ENCODE peak calls at places on chromosomes 3 and 15, in ten cellular contexts. D, C, T, N, E, I, M, G, A and R are unnamed samples.

GRCh38 chr3:4730734-4731133 is 237.6 kb downstream of the ITPR1 start:
- DNase-seq in N (no peak), C (no peak), E (no peak), A (no peak), I (no peak), T (no peak), G (peak), M (no peak), D (no peak), R (no peak)

GRCh38 chr15:53658827-53659226 is 100.6 kb downstream of the WDR72 start:
- DNase-seq in G (no peak), N (no peak), M (no peak), D (no peak), C (no peak), A (no peak), I (no peak), E (no peak), T (no peak), R (no peak)

GRCh38 chr3:52534281-52535183 is 875 bp upstream of the NT5DC2 start:
- DNase-seq in G (peak), D (peak), M (no peak), I (no peak), T (no peak), E (peak), A (no peak), C (peak), N (peak), R (peak)

GRCh38 chr3:153469162-153469561 is 307.1 kb downstream of the RAP2B start:
- DNase-seq in T (no peak), G (no peak), E (no peak), M (no peak), A (no peak), I (no peak), D (no peak), C (no peak), N (no peak), R (no peak)

GRCh38 chr3:27289769-27290413 is 79.3 kb downstream of the NEK10 start:
- DNase-seq in A (no peak), N (no peak), E (no peak), C (peak), M (no peak), G (no peak), I (no peak), D (peak), T (no peak), R (peak)

GRCh38 chr3:100966807-100967206 is 26.4 kb downstream of the ABI3BP start:
- DNase-seq in N (no peak), T (no peak), I (no peak), M (no peak), E (no peak), D (no peak), G (no peak), C (no peak), A (no peak), R (peak)

GRCh38 chr3:8166013-8166412 is 335.6 kb upstream of the LMCD1 start:
- DNase-seq in I (no peak), N (no peak), C (no peak), A (no peak), D (no peak), T (no peak), M (no peak), G (no peak), E (no peak), R (no peak)

GRCh38 chr3:70249509-70250160 is 62.8 kb downstream of the MDFIC2 start:
- DNase-seq in N (no peak), M (peak), C (peak), T (no peak), I (no peak), G (no peak), A (no peak), D (peak), E (no peak), R (peak)

GRCh38 chr3:33716227-33716626 is 1.8 kb downstream of the CLASP2 start:
- DNase-seq in G (no peak), D (no peak), A (no peak), C (no peak), I (no peak), N (no peak), E (no peak), M (no peak), T (no peak), R (no peak)

GRCh38 chr3:15744176-15744575 is 53.6 kb downstream of the ANKRD28 start:
- DNase-seq in I (no peak), G (no peak), T (no peak), E (no peak), D (no peak), A (no peak), N (no peak), C (no peak), M (no peak), R (no peak)

GRCh38 chr3:39021465-39022274 is 30.1 kb downstream of the SCN11A start:
- DNase-seq in I (no peak), G (no peak), A (no peak), N (no peak), C (no peak), E (no peak), D (no peak), M (no peak), T (no peak), R (no peak)

GRCh38 chr3:32842531-32842931 is 24.7 kb downstream of the TRIM71 start:
- DNase-seq in A (no peak), G (no peak), I (no peak), N (no peak), D (no peak), C (no peak), E (no peak), M (no peak), T (peak), R (no peak)

GRCh38 chr15:101324513-101325177 is 29.6 kb upstream of the SNRPA1 start:
- DNase-seq in C (no peak), T (no peak), E (no peak), M (no peak), D (no peak), N (no peak), I (no peak), A (no peak), G (no peak), R (no peak)

GRCh38 chr3:120496278-120496975 is 45.6 kb upstream of the FSTL1 start:
- DNase-seq in A (no peak), N (no peak), D (peak), C (peak), M (peak), I (no peak), T (no peak), G (no peak), E (no peak), R (peak)

GRCh38 chr3:128343287-128344045 is 123.2 kb downstream of the DNAJB8 start:
- DNase-seq in C (peak), I (peak), G (peak), T (no peak), M (peak), E (no peak), N (no peak), D (peak), A (peak), R (peak)

DNA sequence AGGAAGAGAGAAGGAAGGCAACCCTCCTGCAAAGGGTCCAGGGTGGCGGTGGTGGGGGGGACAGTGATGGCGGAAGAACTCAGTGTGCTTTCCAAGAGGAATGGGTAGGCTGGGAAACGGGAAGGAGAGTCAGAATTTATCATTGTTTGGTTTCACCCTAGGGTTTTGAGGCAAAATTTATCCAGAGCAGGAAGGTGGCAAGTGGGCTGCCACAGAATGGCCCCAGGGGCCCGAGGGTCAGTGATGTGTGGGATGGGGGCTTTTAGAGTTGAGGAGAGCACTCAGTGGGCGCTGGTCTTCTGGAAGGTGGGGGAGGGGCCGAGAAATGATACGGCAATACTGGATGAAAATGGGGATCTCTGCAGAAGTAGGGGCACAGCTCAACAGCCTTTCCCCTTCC is 581 bp downstream of the FAM131A start:
- DNase-seq in A (no peak), T (no peak), M (no peak), D (no peak), E (no peak), G (no peak), C (no peak), N (no peak), I (no peak), R (no peak)
- H3K4me3 ChIP-seq in A (no peak), T (no peak), M (peak), D (peak), E (peak), G (peak), C (peak), N (peak), I (no peak), R (peak)

DNA sequence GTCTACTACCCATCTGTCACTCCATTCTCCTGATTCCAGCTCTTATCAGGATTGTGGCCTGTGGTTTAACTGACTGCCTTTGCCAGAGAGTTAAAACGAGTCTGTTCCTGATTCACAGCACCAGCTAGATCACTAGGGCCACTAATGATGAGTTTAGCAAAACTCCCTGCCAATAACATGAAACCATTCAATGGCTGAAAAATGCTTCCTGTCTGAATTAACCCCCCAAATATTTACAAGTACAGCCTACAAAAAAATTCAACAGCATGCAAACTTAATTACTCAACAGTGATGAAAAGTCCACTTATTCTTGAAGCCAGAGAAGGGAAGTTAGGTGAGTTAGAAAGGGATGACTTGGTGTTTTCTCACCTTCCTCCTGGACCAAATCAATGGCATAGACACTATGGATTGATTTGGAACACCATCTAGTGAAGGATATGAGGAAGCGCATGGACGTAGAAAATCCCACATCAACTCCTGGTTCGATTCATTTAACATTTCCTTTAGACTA is 141.4 kb downstream of the TGFBR2 start:
- DNase-seq in T (no peak), G (no peak), D (peak), M (peak), E (no peak), C (peak), A (no peak), I (no peak), N (no peak), R (peak)
- TF ChIP-seq CTCF in T (no peak), G (peak), D (peak), M (peak), E (no peak), C (peak), A (peak), I (peak), N (no peak), R (peak)

DNA sequence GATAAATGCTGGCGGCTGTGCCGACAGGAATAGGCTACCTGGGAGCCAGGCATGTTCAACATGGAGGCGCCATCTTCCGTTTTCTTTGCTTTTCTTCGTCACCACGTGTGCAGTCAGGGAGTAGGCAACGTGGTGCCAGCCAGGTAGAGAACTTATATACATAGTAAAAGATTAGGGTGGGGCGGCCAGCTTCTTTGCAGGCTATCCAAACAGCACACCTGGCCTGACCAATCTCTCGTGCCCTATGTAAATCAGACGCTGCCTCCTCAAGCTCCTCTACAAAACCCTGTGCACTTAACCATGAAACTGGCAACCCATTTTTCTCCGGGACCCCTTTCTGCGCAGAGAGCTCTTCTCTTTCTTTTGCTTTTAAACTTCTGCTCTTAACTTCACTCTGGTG is 28.6 kb upstream of the OR5K4 start:
- DNase-seq in N (no peak), A (no peak), C (no peak), G (peak), T (no peak), E (no peak), D (no peak), I (no peak), M (no peak), R (no peak)
- H3K4me3 ChIP-seq in N (no peak), A (no peak), C (no peak), G (no peak), T (no peak), E (no peak), D (no peak), I (peak), M (no peak), R (no peak)

GRCh38 chr15:92073044-92073785 is 219.7 kb downstream of the SLCO3A1 start:
- DNase-seq in D (peak), A (no peak), N (no peak), M (no peak), E (no peak), C (no peak), T (no peak), G (no peak), I (no peak), R (peak)

GRCh38 chr15:92074161-92074560 is 220.7 kb downstream of the SLCO3A1 start:
- DNase-seq in M (no peak), D (no peak), A (no peak), T (no peak), C (no peak), N (no peak), E (no peak), G (no peak), I (no peak), R (no peak)

GRCh38 chr15:92076536-92076935 is 223.0 kb downstream of the SLCO3A1 start:
- DNase-seq in N (no peak), M (no peak), D (no peak), C (no peak), G (no peak), A (no peak), T (no peak), E (peak), I (no peak), R (no peak)

GRCh38 chr15:92075764-92076163 is 222.3 kb downstream of the SLCO3A1 start:
- DNase-seq in T (no peak), D (no peak), M (no peak), I (no peak), A (no peak), G (no peak), N (no peak), E (no peak), C (no peak), R (no peak)

DNA sequence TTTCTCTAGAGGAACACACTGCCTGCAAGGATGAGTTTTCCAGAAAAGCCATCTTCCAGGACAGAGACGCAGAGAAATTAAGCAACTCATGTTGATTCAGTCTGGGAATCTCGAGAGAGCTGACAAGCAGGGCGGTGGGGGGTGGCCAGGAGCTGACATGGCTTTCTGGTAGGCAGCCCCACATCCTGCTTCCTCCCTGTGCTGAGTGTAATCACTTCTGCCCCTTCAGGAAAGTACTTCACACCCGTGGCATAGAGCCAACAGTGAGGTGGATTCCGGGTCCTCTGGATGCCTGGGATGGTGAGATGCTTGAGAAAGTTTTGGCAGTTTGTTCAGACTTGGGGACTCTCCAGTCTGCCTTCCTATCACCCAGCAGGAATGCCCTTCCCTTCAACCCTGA is 221.1 kb downstream of the SLCO3A1 start:
- DNase-seq in A (no peak), M (no peak), D (peak), G (peak), E (no peak), T (no peak), N (no peak), I (no peak), C (peak), R (peak)
- TF ChIP-seq CTCF in A (no peak), M (no peak), D (no peak), G (no peak), E (no peak), T (no peak), N (no peak), I (no peak), C (no peak), R (no peak)

DNA sequence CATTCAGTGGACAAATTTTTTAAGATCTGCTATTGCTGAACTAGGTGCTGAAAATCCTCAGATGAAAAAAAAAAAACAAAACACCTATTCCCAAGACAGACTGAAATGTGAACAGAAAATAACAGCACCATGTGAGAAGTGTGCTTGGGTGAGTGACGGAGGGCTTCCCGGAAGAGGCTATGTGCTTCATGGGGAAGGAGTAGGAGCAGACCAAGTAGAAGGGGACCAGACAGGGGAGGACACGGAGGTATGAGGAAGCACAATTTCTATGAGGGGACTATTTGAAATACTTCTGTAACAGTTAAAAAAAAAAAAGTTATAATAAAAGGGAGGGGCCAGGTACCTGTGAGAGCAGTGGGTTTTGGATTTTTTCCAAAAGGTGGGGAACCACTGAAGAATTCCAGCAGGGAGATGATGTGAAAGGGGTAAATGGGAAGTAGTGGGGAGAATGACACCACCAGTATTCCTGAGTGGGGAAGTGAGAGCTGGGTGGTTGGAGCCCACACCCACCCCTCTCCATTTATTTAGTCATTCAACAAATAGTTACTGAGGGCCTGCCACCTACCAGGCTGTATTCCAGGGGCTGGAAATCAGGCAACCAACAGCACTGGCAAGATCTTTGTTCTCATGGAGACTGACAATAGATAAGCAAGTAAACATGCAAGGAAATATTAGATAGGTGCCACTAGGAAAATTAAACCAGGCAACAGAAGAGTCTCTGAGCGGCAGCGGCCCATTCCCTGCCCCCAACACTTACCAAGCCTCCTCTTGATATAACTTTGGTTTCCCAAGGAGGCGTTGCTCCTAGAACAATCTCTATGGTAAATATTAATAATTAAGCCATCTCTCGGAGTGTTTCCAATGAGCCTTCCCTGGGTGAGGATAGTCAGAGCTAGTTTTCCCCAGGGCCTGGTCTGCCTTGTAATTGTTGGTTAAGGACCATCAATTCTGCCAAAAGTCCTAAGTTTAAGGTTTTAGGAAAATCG is 3.8 kb upstream of the USP3 start:
- DNase-seq in M (no peak), T (no peak), G (no peak), N (no peak), A (no peak), E (no peak), C (no peak), I (no peak), D (no peak), R (no peak)
- H3K4me3 ChIP-seq in M (no peak), T (peak), G (peak), N (peak), A (peak), E (peak), C (no peak), I (peak), D (peak), R (peak)

GRCh38 chr15:64096486-64097431 is 977 bp downstream of the SNX1 start:
- DNase-seq in N (no peak), M (peak), I (no peak), A (no peak), G (no peak), E (no peak), D (peak), T (no peak), C (peak), R (peak)
- TF ChIP-seq CTCF in N (no peak), M (peak), I (peak), A (peak), G (no peak), E (no peak), D (peak), T (peak), C (peak), R (peak)

DNA sequence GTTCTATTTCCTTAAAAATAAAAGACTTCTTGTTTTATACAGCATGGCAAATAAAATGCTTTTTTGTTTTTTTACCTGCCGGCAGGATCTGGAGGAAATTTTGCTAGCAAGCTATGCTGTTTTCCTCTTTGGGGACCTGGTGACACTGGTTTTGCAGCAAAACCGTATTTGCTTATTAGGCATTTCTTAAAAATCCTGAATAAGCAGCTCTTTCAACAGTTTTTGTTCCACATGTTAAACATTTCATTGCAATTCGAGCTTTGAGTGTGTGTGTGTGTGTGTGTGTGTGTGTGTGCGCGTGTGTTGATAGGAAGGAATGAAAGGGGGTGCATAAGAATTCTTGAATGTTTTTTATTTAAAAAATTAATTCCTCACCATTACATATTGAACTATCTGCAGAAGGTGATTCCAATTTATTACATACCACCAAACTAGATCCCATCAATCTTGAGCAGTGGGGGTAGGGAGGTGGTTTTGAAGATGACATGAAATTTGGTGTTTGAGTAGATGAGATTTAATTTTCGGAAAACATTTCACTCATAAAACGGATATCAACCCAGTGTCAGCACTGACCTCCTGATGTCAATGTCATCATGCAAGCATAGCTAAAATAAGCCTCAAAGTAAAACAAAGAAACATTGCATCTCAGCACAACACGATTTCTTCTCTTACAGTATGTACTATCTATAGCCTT is 17.2 kb downstream of the ZBTB38 start:
- DNase-seq in G (no peak), I (no peak), A (no peak), C (no peak), N (no peak), E (no peak), M (no peak), T (no peak), D (peak), R (no peak)
- H3K4me3 ChIP-seq in G (peak), I (no peak), A (no peak), C (peak), N (no peak), E (no peak), M (peak), T (peak), D (peak), R (peak)

GRCh38 chr3:134312873-134313838 is 61.1 kb downstream of the AMOTL2 start:
- DNase-seq in T (no peak), N (peak), I (no peak), M (no peak), E (peak), A (peak), D (peak), C (peak), G (peak), R (peak)
- TF ChIP-seq CTCF in T (no peak), N (no peak), I (peak), M (peak), E (no peak), A (peak), D (peak), C (peak), G (peak), R (no peak)

GRCh38 chr15:38768970-38769369 is 204.4 kb upstream of the RASGRP1 start:
- DNase-seq in I (peak), N (peak), A (no peak), E (no peak), D (peak), M (peak), C (peak), G (no peak), T (no peak), R (peak)

DNA sequence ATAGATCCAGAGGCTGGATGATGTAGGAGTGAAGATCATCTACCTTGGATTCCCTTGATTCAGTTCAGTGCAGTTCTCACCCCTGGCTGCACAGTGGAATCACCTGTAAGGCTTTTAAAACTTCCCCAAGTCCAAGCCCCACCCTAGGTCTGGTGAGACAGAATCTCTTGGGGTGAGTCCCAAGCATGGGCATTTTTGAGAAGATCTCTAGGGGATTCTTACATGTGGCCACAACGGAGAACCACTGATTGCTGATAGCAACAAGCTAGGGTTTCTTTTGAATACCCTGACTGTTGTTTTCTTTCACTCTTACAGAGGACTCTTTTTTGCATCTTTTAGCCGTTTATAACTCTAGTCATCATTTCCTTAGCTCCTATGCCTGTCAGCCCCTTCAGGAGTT is 204.9 kb upstream of the RASGRP1 start:
- DNase-seq in C (no peak), E (no peak), I (no peak), D (no peak), A (no peak), G (no peak), N (no peak), M (no peak), T (no peak), R (no peak)
- H3K4me3 ChIP-seq in C (no peak), E (no peak), I (no peak), D (no peak), A (no peak), G (no peak), N (no peak), M (no peak), T (no peak), R (no peak)